ENCODE peak calls at places on chromosomes 12 and 14, in four cellular contexts. One of them, this sample, is unnamed.

GRCh38 chr14:37167151-37168047 is 5.0 kb downstream of the SLC25A21 start:
- DNase-seq in prostate gland: no peak
- DNase-seq in choroid plexus epithelial cell: no peak
- DNase-seq in AG10803: no peak
- DNase-seq in this sample: no peak

GRCh38 chr14:64249363-64249762 is 44.8 kb downstream of the ESR2 start:
- DNase-seq in AG10803: no peak
- DNase-seq in choroid plexus epithelial cell: no peak
- DNase-seq in prostate gland: no peak
- DNase-seq in this sample: peak

GRCh38 chr12:89529738-89530137 is 3.9 kb upstream of the POC1B start:
- DNase-seq in prostate gland: no peak
- DNase-seq in AG10803: peak
- DNase-seq in choroid plexus epithelial cell: peak
- DNase-seq in this sample: peak

GRCh38 chr14:103502877-103503276 is 19.8 kb downstream of the CKB start:
- DNase-seq in choroid plexus epithelial cell: no peak
- DNase-seq in prostate gland: no peak
- DNase-seq in AG10803: no peak
- DNase-seq in this sample: no peak

GRCh38 chr12:24919346-24920001 is 29.4 kb downstream of the BCAT1 start:
- DNase-seq in prostate gland: no peak
- DNase-seq in AG10803: no peak
- DNase-seq in choroid plexus epithelial cell: no peak
- DNase-seq in this sample: no peak

GRCh38 chr14:73780391-73780790 is 66.2 kb upstream of the PNMA1 start:
- DNase-seq in choroid plexus epithelial cell: no peak
- DNase-seq in AG10803: no peak
- DNase-seq in prostate gland: no peak
- DNase-seq in this sample: no peak

GRCh38 chr14:65069874-65070709 is 32.2 kb downstream of the MAX start:
- DNase-seq in AG10803: no peak
- DNase-seq in prostate gland: peak
- DNase-seq in choroid plexus epithelial cell: no peak
- DNase-seq in this sample: no peak

GRCh38 chr12:113889076-113889475 is 77.0 kb downstream of the RBM19 start:
- DNase-seq in choroid plexus epithelial cell: peak
- DNase-seq in AG10803: peak
- DNase-seq in prostate gland: peak
- DNase-seq in this sample: no peak

GRCh38 chr12:107634530-107634929 is 51.1 kb upstream of the PWP1 start:
- DNase-seq in prostate gland: no peak
- DNase-seq in AG10803: no peak
- DNase-seq in choroid plexus epithelial cell: no peak
- DNase-seq in this sample: no peak

GRCh38 chr12:28622416-28622815 is 432.2 kb downstream of the CCDC91 start:
- DNase-seq in choroid plexus epithelial cell: peak
- DNase-seq in AG10803: peak
- DNase-seq in prostate gland: no peak
- DNase-seq in this sample: peak

GRCh38 chr12:31887109-31887811 is 72.0 kb upstream of the RESF1 start:
- DNase-seq in choroid plexus epithelial cell: no peak
- DNase-seq in AG10803: no peak
- DNase-seq in prostate gland: no peak
- DNase-seq in this sample: no peak

GRCh38 chr14:100278702-100279101 is 27.5 kb downstream of the SLC25A29 start:
- DNase-seq in prostate gland: peak
- DNase-seq in AG10803: peak
- DNase-seq in choroid plexus epithelial cell: peak
- DNase-seq in this sample: peak
- TF ChIP-seq CTCF in prostate gland: peak
- TF ChIP-seq CTCF in AG10803: peak
- TF ChIP-seq CTCF in choroid plexus epithelial cell: peak
- TF ChIP-seq CTCF in this sample: peak

DNA sequence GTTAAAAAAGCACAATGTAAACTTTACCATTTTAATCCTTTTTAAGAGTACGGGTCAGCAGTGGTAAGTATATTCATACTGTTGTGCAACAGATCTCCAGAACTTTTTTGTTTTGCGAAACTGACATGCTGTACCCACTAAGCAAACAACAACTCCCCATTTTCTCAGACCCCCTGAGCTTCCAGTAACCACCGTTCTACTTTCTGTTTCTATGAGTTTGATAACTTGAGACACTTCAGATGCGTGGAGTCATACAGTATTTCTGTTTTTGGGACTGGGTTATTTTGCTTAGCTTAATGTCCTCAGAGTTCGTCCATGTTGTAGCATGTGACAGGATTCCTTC is 38.0 kb downstream of the CHST11 start:
- DNase-seq in prostate gland: no peak
- DNase-seq in AG10803: no peak
- DNase-seq in choroid plexus epithelial cell: peak
- DNase-seq in this sample: peak
- H3K4me3 ChIP-seq in prostate gland: no peak
- H3K4me3 ChIP-seq in AG10803: no peak
- H3K4me3 ChIP-seq in choroid plexus epithelial cell: peak
- H3K4me3 ChIP-seq in this sample: peak

GRCh38 chr12:84159245-84159644 is 753.4 kb downstream of the SLC6A15 start:
- DNase-seq in AG10803: no peak
- DNase-seq in choroid plexus epithelial cell: no peak
- DNase-seq in prostate gland: no peak
- DNase-seq in this sample: no peak
- TF ChIP-seq CTCF in AG10803: no peak
- TF ChIP-seq CTCF in choroid plexus epithelial cell: no peak
- TF ChIP-seq CTCF in prostate gland: no peak
- TF ChIP-seq CTCF in this sample: no peak

GRCh38 chr14:91364524-91365270 is 52.9 kb downstream of the CCDC88C start:
- DNase-seq in choroid plexus epithelial cell: no peak
- DNase-seq in prostate gland: no peak
- DNase-seq in AG10803: no peak
- DNase-seq in this sample: no peak
- H3K4me3 ChIP-seq in choroid plexus epithelial cell: no peak
- H3K4me3 ChIP-seq in prostate gland: no peak
- H3K4me3 ChIP-seq in AG10803: no peak
- H3K4me3 ChIP-seq in this sample: no peak

DNA sequence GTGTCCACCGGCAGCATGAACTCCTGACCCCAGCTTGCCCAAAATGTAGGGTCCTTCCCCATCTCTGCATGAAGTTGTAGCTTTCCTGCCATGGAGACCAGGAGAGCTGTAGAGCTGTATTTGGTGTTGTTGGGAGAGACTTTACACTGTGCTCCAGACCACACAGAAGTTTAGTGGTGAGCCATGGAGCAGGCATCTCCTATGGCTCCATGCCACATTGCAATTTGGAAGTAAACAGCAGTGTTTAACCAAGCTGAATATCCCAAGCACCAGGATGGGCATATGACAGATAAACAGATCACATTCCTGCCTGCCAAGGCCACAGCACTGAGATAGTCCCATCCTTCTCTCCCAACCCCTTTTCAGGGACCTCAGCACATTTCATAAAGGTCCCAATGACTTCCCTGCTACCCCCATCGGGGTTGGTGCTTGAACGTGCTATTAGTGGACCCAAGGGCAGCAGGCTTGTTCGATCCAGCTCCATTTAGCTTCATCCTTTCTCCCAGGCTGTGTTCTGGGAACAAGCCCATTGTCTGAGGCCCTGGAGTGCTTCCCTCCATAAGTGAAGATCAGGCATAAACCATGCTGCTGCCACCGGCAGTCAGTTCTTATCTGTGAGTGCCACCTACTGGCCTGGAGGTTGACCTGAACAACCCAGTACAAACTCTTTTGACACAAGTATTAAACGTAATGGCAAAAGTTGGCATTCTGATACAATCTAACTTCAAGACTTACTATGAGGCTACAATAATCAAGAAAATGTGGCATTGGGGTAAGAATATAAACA is 172.3 kb upstream of the ATXN7L3B start:
- DNase-seq in AG10803: peak
- DNase-seq in choroid plexus epithelial cell: peak
- DNase-seq in prostate gland: no peak
- DNase-seq in this sample: peak
- TF ChIP-seq CTCF in AG10803: peak
- TF ChIP-seq CTCF in choroid plexus epithelial cell: peak
- TF ChIP-seq CTCF in prostate gland: no peak
- TF ChIP-seq CTCF in this sample: peak

GRCh38 chr12:6945613-6946012 is 1.8 kb downstream of the C12orf57 start:
- DNase-seq in AG10803: no peak
- DNase-seq in prostate gland: no peak
- DNase-seq in choroid plexus epithelial cell: no peak
- DNase-seq in this sample: no peak

GRCh38 chr12:6944381-6945186 is 762 bp downstream of the C12orf57 start:
- DNase-seq in AG10803: peak
- DNase-seq in choroid plexus epithelial cell: peak
- DNase-seq in prostate gland: peak
- DNase-seq in this sample: peak

GRCh38 chr12:6946920-6947374 is 3.1 kb downstream of the C12orf57 start:
- DNase-seq in choroid plexus epithelial cell: no peak
- DNase-seq in AG10803: no peak
- DNase-seq in prostate gland: no peak
- DNase-seq in this sample: no peak

GRCh38 chr12:6947615-6948014 is 3.5 kb upstream of the PTPN6 start:
- DNase-seq in choroid plexus epithelial cell: no peak
- DNase-seq in prostate gland: no peak
- DNase-seq in AG10803: no peak
- DNase-seq in this sample: no peak

GRCh38 chr12:6946033-6946919 is 2.5 kb downstream of the C12orf57 start:
- DNase-seq in choroid plexus epithelial cell: no peak
- DNase-seq in AG10803: no peak
- DNase-seq in prostate gland: peak
- DNase-seq in this sample: no peak
- H3K4me3 ChIP-seq in choroid plexus epithelial cell: no peak
- H3K4me3 ChIP-seq in AG10803: no peak
- H3K4me3 ChIP-seq in prostate gland: peak
- H3K4me3 ChIP-seq in this sample: no peak

GRCh38 chr12:132194056-132194455 is 49.8 kb downstream of the NOC4L start:
- DNase-seq in prostate gland: no peak
- DNase-seq in choroid plexus epithelial cell: peak
- DNase-seq in AG10803: no peak
- DNase-seq in this sample: no peak
- TF ChIP-seq CTCF in prostate gland: no peak
- TF ChIP-seq CTCF in choroid plexus epithelial cell: peak
- TF ChIP-seq CTCF in AG10803: peak
- TF ChIP-seq CTCF in this sample: peak

DNA sequence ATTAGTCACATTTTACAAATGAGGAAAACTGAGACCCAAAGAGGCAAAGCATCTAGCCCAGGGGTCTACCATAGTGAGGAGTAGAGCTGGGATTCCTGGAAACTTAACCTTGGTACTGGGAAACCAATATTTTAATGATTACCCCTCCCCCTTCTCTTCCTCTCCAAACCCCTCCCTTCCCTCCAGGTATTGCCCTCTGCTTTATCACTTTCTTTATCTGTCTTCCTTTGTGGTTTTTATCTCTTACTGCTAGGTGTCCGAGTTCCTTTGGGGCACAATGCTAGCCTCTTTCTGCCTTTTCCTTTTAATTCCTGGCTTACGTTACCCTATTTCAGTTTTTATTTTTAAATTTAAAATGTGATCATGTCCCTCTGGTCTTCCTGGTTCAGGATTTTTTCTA is 2.8 kb downstream of the GABARAPL1 start:
- DNase-seq in choroid plexus epithelial cell: no peak
- DNase-seq in AG10803: no peak
- DNase-seq in prostate gland: no peak
- DNase-seq in this sample: no peak
- H3K4me3 ChIP-seq in choroid plexus epithelial cell: peak
- H3K4me3 ChIP-seq in AG10803: peak
- H3K4me3 ChIP-seq in prostate gland: no peak
- H3K4me3 ChIP-seq in this sample: peak

This sample was measured in fibroblast of pulmonary artery.